ENCODE peak calls at places on chromosome 1, in four cellular contexts. D is H9, Y is H1, A is IMR-90. B is an unnamed sample.

GRCh38 chr1:241706257-241706656 is 54.2 kb downstream of the WDR64 start:
- DNase-seq in Y (no peak), D (no peak), A (no peak), B (no peak)

GRCh38 chr1:225699336-225699735 is 46.4 kb upstream of the ENAH start:
- DNase-seq in A (no peak), D (no peak), Y (no peak), B (no peak)

GRCh38 chr1:53276153-53276901 is 38.0 kb upstream of the MAGOH start:
- DNase-seq in Y (no peak), A (no peak), D (no peak), B (no peak)

GRCh38 chr1:179229214-179230140 is at the start of gene ABL2:
- DNase-seq in D (peak), Y (peak), A (no peak), B (peak)

GRCh38 chr1:208174736-208175507 is 69.3 kb downstream of the PLXNA2 start:
- DNase-seq in Y (no peak), A (peak), D (no peak), B (peak)

GRCh38 chr1:27634166-27634981 is 611 bp downstream of the FGR start:
- DNase-seq in A (no peak), D (no peak), Y (peak), B (no peak)

GRCh38 chr1:94529416-94529815 is 12.1 kb downstream of the F3 start:
- DNase-seq in A (no peak), D (no peak), Y (no peak), B (no peak)

GRCh38 chr1:205258313-205259176 is 30.8 kb downstream of the TMCC2 start:
- DNase-seq in Y (no peak), D (no peak), A (peak), B (peak)

GRCh38 chr1:222369991-222370910 is 177.7 kb downstream of the HHIPL2 start:
- DNase-seq in Y (no peak), D (no peak), A (peak), B (no peak)

GRCh38 chr1:191752342-191752741 is 405.9 kb upstream of the RGS18 start:
- DNase-seq in A (no peak), Y (no peak), D (no peak), B (no peak)

GRCh38 chr1:240413732-240414131 is 198.2 kb downstream of the GREM2 start:
- DNase-seq in D (no peak), Y (no peak), A (no peak), B (peak)
- H3K9ac ChIP-seq in D (no peak), Y (no peak), A (no peak), B (no peak)

DNA sequence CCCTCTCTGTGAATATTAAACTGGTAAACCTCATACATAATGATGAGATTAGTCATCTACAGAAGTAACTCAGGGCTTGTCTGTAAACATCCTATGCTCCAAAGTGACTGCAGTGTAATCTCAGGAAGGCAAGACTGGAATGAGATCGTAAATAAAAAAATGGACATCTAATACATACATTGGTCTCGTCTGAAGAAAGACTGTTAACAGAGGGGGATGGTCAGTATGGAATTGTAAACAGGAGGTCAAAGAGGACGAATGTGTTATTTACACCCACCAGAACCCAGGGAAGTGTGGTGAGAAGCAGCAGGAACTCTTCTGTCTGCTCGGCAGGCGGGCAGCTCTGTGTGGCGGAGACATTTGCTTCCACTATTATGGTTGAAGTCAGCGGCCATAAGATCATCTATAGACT is 51.4 kb downstream of the DISC1 start:
- DNase-seq in A (peak), Y (no peak), D (no peak), B (no peak)
- H4K91ac ChIP-seq in A (peak), Y (no peak), D (no peak), B (no peak)

GRCh38 chr1:3061981-3062615 is 6.9 kb upstream of the PRDM16 start:
- DNase-seq in Y (peak), D (peak), A (no peak), B (no peak)
- H3K9ac ChIP-seq in Y (no peak), D (no peak), A (no peak), B (no peak)

GRCh38 chr1:184387069-184387870 is 441 bp downstream of the C1orf21 start:
- DNase-seq in D (peak), A (peak), Y (peak), B (peak)

GRCh38 chr1:184390889-184391288 is 4.1 kb downstream of the C1orf21 start:
- DNase-seq in Y (no peak), A (no peak), D (no peak), B (peak)

GRCh38 chr1:184387871-184388670 is 1.2 kb downstream of the C1orf21 start:
- DNase-seq in A (peak), D (no peak), Y (no peak), B (peak)

GRCh38 chr1:184389446-184389845 is 2.6 kb downstream of the C1orf21 start:
- DNase-seq in D (no peak), Y (no peak), A (peak), B (no peak)

GRCh38 chr1:184388671-184389292 is 2.0 kb downstream of the C1orf21 start:
- DNase-seq in A (no peak), D (no peak), Y (no peak), B (no peak)
- H4K91ac ChIP-seq in A (no peak), D (no peak), Y (no peak), B (no peak)

GRCh38 chr1:162216604-162217003 is 147.1 kb downstream of the NOS1AP start:
- DNase-seq in D (no peak), A (no peak), Y (no peak), B (no peak)

GRCh38 chr1:162212713-162213112 is 143.2 kb downstream of the NOS1AP start:
- DNase-seq in D (no peak), A (no peak), Y (no peak), B (no peak)

GRCh38 chr1:162214202-162214601 is 144.7 kb downstream of the NOS1AP start:
- DNase-seq in D (no peak), Y (no peak), A (no peak), B (no peak)

GRCh38 chr1:162215902-162216301 is 146.4 kb downstream of the NOS1AP start:
- DNase-seq in A (no peak), D (peak), Y (no peak), B (no peak)

DNA sequence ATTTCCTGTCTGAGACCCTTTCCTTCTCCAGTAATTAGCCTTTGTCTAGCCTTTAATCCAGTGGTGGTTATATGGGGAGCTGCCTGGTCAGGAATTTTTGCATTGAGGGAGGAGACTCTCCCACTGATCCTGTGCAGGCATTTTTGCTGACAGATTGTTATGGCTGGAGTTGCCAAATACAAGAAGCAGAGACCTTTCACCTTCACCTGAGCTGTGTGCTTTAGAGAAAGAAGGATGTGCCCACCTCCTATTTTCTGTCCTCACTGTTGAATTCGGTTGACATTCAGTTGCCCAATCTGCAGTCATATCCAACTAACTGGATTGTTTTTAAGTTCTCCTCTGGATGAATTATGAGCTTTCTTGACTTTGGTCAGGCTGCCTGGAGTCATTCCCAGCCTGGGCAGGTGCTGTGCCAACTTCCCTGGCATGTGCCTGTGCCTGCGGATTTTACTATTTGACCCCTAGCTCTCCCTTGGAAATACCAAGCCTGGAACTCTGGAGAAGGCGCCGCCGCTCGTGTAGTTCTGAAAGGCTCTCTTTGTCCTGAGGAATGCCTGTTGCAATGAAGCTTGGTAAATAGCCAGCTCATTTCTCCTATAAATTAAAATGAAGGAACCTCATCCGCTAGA is 143.9 kb downstream of the NOS1AP start:
- DNase-seq in D (no peak), A (peak), Y (no peak), B (no peak)
- H3K9ac ChIP-seq in D (no peak), A (no peak), Y (no peak), B (no peak)

DNA sequence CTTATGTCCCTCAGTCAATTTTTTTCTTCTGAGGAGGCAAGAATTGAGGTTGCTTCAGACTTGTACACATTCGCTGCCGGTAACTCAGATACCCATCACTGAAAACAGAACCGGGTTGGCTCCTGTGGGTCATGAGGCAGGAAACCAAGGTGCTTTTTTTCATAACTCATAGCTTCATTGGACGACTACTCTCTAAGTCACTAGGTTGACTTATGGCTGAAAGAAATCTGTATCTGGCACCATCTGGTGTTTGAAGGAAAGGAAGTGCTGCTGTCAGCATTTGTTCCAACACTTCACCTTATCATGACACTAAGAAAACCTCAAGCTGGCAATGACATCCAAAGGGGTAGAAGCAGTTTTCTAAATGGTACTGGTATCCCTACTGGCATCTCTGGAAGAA is 82.3 kb downstream of the TBX19 start:
- DNase-seq in A (no peak), Y (no peak), D (no peak), B (peak)
- H4K91ac ChIP-seq in A (no peak), Y (no peak), D (no peak), B (no peak)

GRCh38 chr1:167430134-167430848 is 88.0 kb downstream of the CD247 start:
- DNase-seq in A (no peak), Y (peak), D (peak), B (no peak)

GRCh38 chr1:167428418-167428817 is 89.9 kb downstream of the CD247 start:
- DNase-seq in D (no peak), A (no peak), Y (no peak), B (peak)

GRCh38 chr1:167430849-167431242 is 87.5 kb downstream of the CD247 start:
- DNase-seq in A (no peak), Y (peak), D (no peak), B (no peak)

GRCh38 chr1:167427843-167428242 is 90.5 kb downstream of the CD247 start:
- DNase-seq in D (no peak), Y (no peak), A (no peak), B (peak)

GRCh38 chr1:167429612-167430011 is 88.7 kb downstream of the CD247 start:
- DNase-seq in A (no peak), D (no peak), Y (peak), B (no peak)
- H3K9ac ChIP-seq in A (no peak), D (no peak), Y (no peak), B (no peak)

DNA sequence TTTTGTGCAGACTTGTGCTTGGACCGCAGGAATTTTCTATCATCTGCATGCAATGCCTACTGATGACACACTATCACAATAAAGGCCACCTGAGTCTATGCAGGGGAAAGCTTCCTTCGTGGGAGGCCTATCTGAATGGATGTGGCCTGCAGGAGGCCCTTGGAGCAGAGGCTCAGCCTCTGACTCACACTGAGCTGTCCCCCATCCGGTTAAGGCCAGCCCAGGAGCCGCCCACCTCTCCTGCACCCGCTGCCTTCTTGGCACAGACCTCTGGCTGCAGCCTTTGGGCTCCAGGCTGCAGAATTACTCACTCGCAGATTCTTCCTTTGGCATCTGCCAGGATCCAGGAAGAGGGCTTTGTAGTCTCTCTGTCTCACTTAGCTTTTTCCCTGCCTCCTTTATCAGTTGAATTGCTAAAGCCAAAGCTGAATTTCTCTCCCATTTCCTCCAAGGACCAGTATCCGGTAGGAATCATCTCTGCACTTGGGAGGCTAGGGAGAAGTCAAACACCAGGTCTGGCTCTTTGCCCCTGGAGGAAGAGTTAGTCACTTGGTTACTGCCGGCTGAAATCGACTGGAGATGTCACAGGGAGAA is 65.1 kb upstream of the JUN start:
- DNase-seq in Y (no peak), D (peak), A (peak), B (peak)
- H4K91ac ChIP-seq in Y (no peak), D (no peak), A (peak), B (no peak)

GRCh38 chr1:171081220-171081993 is 9.3 kb upstream of the FMO3 start:
- DNase-seq in D (no peak), Y (no peak), A (peak), B (no peak)
- H3K9ac ChIP-seq in D (no peak), Y (no peak), A (peak), B (no peak)

GRCh38 chr1:108591471-108591870 is 31.6 kb downstream of the EEIG2 start:
- DNase-seq in D (no peak), Y (no peak), A (no peak), B (no peak)
- H4K91ac ChIP-seq in D (no peak), Y (no peak), A (peak), B (no peak)